ENCODE peak calls at places on chromosome 18, in ten cellular contexts. A, L, E, H, V, O, T, P, Y and B are unnamed samples.

GRCh38 chr18:13428319-13428718 is 209.8 kb downstream of the LDLRAD4 start:
- DNase-seq in A (no peak), L (no peak), E (no peak), H (no peak), V (no peak), O (no peak), T (no peak), P (no peak), Y (no peak), B (no peak)

GRCh38 chr18:12327510-12328178 is 19.6 kb downstream of the TUBB6 start:
- DNase-seq in A (no peak), L (peak; percentile 85), E (peak; percentile 82), H (peak; percentile 71), V (peak; percentile 93), O (peak; percentile 66), T (peak; percentile 72), P (peak; percentile 94), Y (peak; percentile 62), B (peak; percentile 85)

GRCh38 chr18:48858676-48859075 is 92.1 kb downstream of the SMAD7 start:
- DNase-seq in A (no peak), L (no peak), E (no peak), H (no peak), V (no peak), O (no peak), T (no peak), P (no peak), Y (no peak), B (no peak)

GRCh38 chr18:68438983-68439382 is 275.9 kb downstream of the TMX3 start:
- DNase-seq in A (no peak), L (no peak), E (no peak), H (peak; percentile 75), V (no peak), O (no peak), T (no peak), P (no peak), Y (no peak), B (no peak)

GRCh38 chr18:332721-333513 is 65.1 kb upstream of the THOC1 start:
- DNase-seq in A (peak; percentile 23), L (peak; percentile 65), E (no peak), H (peak; percentile 19), V (no peak), O (peak; percentile 65), T (no peak), P (no peak), Y (no peak), B (no peak)

GRCh38 chr18:7568426-7568825 is 1.3 kb downstream of the PTPRM start:
- DNase-seq in A (no peak), L (peak; percentile 44), E (no peak), H (peak; percentile 45), V (peak; percentile 68), O (no peak), T (peak; percentile 71), P (peak; percentile 89), Y (peak; percentile 27), B (no peak)

GRCh38 chr18:58965930-58966662 is 101.4 kb downstream of the ZNF532 start:
- DNase-seq in A (no peak), L (no peak), E (no peak), H (no peak), V (no peak), O (no peak), T (no peak), P (no peak), Y (no peak), B (no peak)

GRCh38 chr18:40035951-40036350 is 1919.1 kb upstream of the PIK3C3 start:
- DNase-seq in A (no peak), L (no peak), E (no peak), H (no peak), V (no peak), O (no peak), T (no peak), P (no peak), Y (no peak), B (no peak)

DNA sequence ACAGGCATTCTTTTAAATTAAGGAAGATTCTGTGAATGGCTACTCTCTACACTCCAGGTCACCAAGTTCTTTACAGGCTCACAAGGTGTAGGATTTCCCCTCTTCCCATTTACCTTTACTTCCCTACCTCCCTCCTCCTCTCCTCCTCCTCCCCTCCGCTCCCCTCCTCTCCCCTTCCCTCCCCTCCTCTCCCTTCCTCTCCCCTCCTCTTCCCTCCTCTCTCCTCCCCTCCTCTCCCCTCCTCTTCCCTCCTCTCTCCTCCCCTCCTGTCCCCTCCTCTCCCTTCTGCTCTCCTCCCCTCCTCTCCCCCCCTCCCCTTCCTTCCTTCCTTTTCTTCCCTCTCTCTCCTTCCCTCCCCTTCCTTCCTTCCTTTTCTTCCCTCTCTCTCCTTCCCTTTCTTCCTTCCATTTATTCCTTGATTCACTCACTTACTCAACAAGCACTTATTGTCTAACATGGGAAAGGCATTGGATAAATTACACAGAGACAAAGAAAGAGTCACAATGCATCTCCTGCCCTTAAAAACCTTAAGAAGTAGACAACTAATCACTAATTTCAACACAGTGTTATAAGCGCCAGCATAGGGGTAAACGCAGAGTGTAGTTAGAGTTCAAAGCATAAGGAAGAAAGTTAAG is 152.3 kb downstream of the CCDC178 start:
- DNase-seq in A (no peak), L (no peak), E (no peak), H (no peak), V (no peak), O (no peak), T (no peak), P (no peak), Y (no peak), B (no peak)
- TF ChIP-seq CTCF in A (no peak), L (no peak), E (no peak), H (no peak), V (no peak), O (no peak), T (no peak), P (no peak), Y (no peak), B (no peak)

GRCh38 chr18:74460825-74461224 is 3.7 kb upstream of the DIPK1C start:
- DNase-seq in A (no peak), L (no peak), E (no peak), H (no peak), V (no peak), O (no peak), T (peak; percentile 21), P (peak; percentile 75), Y (no peak), B (no peak)

GRCh38 chr18:74457743-74458465 is 796 bp upstream of the DIPK1C start:
- DNase-seq in A (no peak), L (peak; percentile 74), E (no peak), H (no peak), V (no peak), O (no peak), T (peak; percentile 31), P (peak; percentile 81), Y (no peak), B (no peak)

GRCh38 chr18:74457043-74457742 is at the start of gene DIPK1C:
- DNase-seq in A (no peak), L (peak; percentile 57), E (no peak), H (no peak), V (no peak), O (no peak), T (peak; percentile 48), P (peak; percentile 72), Y (no peak), B (no peak)

GRCh38 chr18:74456409-74457042 is 582 bp downstream of the DIPK1C start:
- DNase-seq in A (no peak), L (peak; percentile 25), E (no peak), H (no peak), V (no peak), O (no peak), T (no peak), P (peak; percentile 74), Y (no peak), B (no peak)

GRCh38 chr18:74459877-74460276 is 2.8 kb upstream of the DIPK1C start:
- DNase-seq in A (no peak), L (no peak), E (no peak), H (no peak), V (peak; percentile 81), O (peak; percentile 24), T (peak; percentile 30), P (peak; percentile 37), Y (no peak), B (no peak)
- TF ChIP-seq CTCF in A (no peak), L (peak; percentile 55), E (no peak), H (peak; percentile 16), V (peak; percentile 65), O (peak; percentile 25), T (peak; percentile 40), P (no peak), Y (no peak), B (no peak)

GRCh38 chr18:3283253-3283863 is 21.4 kb downstream of the MYL12B start:
- DNase-seq in A (no peak), L (no peak), E (no peak), H (no peak), V (no peak), O (no peak), T (no peak), P (no peak), Y (no peak), B (no peak)

GRCh38 chr18:3281456-3282400 is 19.8 kb downstream of the MYL12B start:
- DNase-seq in A (no peak), L (no peak), E (peak; percentile 59), H (peak; percentile 72), V (no peak), O (peak; percentile 76), T (no peak), P (no peak), Y (no peak), B (peak; percentile 62)

GRCh38 chr18:3283908-3284307 is 22.0 kb downstream of the MYL12B start:
- DNase-seq in A (no peak), L (no peak), E (no peak), H (no peak), V (no peak), O (no peak), T (no peak), P (no peak), Y (no peak), B (no peak)

GRCh38 chr18:3284501-3284900 is 22.6 kb downstream of the MYL12B start:
- DNase-seq in A (no peak), L (no peak), E (no peak), H (no peak), V (no peak), O (no peak), T (no peak), P (no peak), Y (no peak), B (no peak)

GRCh38 chr18:3279201-3280185 is 17.6 kb downstream of the MYL12B start:
- DNase-seq in A (no peak), L (no peak), E (peak; percentile 54), H (no peak), V (no peak), O (no peak), T (no peak), P (no peak), Y (no peak), B (peak; percentile 54)
- TF ChIP-seq CTCF in A (no peak), L (no peak), E (no peak), H (no peak), V (no peak), O (no peak), T (no peak), P (no peak), Y (no peak), B (no peak)

GRCh38 chr18:23238651-23239349 is 103.5 kb downstream of the CABLES1 start:
- DNase-seq in A (peak; percentile 56), L (no peak), E (no peak), H (peak; percentile 64), V (no peak), O (no peak), T (no peak), P (no peak), Y (no peak), B (no peak)

GRCh38 chr18:23239350-23239692 is 104.0 kb downstream of the CABLES1 start:
- DNase-seq in A (no peak), L (no peak), E (no peak), H (no peak), V (no peak), O (no peak), T (no peak), P (no peak), Y (no peak), B (no peak)

GRCh38 chr18:23236876-23237468 is 101.7 kb downstream of the CABLES1 start:
- DNase-seq in A (no peak), L (no peak), E (no peak), H (no peak), V (no peak), O (no peak), T (no peak), P (no peak), Y (no peak), B (no peak)

GRCh38 chr18:23238152-23238531 is 102.9 kb downstream of the CABLES1 start:
- DNase-seq in A (peak; percentile 57), L (no peak), E (no peak), H (peak; percentile 92), V (no peak), O (peak; percentile 57), T (no peak), P (no peak), Y (no peak), B (no peak)

DNA sequence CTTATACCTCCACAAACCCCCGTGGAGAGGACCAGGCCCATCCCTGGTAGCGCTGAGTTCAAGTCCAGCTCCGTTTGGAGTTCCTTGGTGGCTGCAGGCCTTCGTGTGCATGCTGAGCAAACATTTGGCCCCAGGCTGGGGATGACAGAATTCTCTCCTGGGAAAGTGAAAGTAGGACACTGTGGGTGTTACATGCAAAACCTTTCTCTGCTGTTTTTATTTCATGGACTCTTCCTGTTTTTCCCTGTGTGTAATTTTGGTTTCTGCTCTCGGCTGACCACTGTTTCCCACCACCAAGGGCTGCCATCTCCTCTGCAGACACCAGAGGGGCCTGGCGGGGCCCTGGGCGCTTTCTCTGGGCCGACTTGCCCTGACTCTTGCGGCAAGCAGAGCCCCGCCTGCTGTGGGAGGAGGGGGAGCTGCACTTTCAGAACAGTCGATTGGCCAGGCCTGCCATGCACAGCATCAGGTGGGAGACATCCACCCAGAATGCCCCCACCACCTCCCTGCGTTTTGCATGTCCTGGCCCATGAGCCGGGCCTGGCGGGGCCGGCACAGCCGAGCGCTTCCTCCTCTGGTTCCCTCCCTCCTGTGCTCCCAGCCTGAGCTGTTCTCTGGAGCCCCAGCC is 102.4 kb downstream of the CABLES1 start:
- DNase-seq in A (peak; percentile 60), L (peak; percentile 43), E (peak; percentile 77), H (peak; percentile 73), V (peak; percentile 86), O (no peak), T (no peak), P (peak; percentile 90), Y (no peak), B (peak; percentile 83)
- TF ChIP-seq CTCF in A (peak; percentile 40), L (peak; percentile 45), E (peak; percentile 39), H (peak; percentile 37), V (peak; percentile 54), O (no peak), T (no peak), P (no peak), Y (no peak), B (peak; percentile 22)